ENCODE peak calls at places on chromosome 21, in seven cellular contexts. N, Z, Y, C, U, Q and K are unnamed samples.

GRCh38 chr21:39400173-39400572 is 45.4 kb downstream of the LCA5L start:
- DNase-seq in C (peak), N (no peak), Q (no peak), U (no peak), Y (no peak), Z (no peak), K (no peak)

GRCh38 chr21:35150562-35151226 is 101.6 kb upstream of the RUNX1 start:
- DNase-seq in C (peak), Y (no peak), N (no peak), Z (no peak), Q (no peak), U (peak), K (peak)

GRCh38 chr21:35189077-35189863 is 140.2 kb upstream of the RUNX1 start:
- DNase-seq in Q (no peak), Z (no peak), U (peak), C (peak), N (no peak), Y (peak), K (peak)

GRCh38 chr21:31161157-31161556 is 122.9 kb upstream of the KRTAP19-8 start:
- DNase-seq in Q (no peak), Y (no peak), C (peak), N (no peak), Z (no peak), U (peak), K (peak)

GRCh38 chr21:41133896-41134522 is 34.0 kb upstream of the BACE2 start:
- DNase-seq in Q (peak), U (peak), Y (peak), C (peak), N (no peak), Z (peak), K (peak)

GRCh38 chr21:41317458-41317857 is 857 bp downstream of the FAM3B start:
- DNase-seq in C (no peak), Z (no peak), Y (no peak), U (no peak), N (no peak), Q (no peak), K (no peak)

GRCh38 chr21:31874817-31875216 is 2.0 kb downstream of the HUNK start:
- DNase-seq in U (no peak), N (peak), Y (peak), Q (no peak), Z (no peak), C (no peak), K (no peak)

GRCh38 chr21:24894324-24894723 is 713.0 kb downstream of the MRPL39 start:
- DNase-seq in Q (no peak), Z (no peak), U (no peak), N (no peak), Y (no peak), C (no peak), K (no peak)

GRCh38 chr21:41622831-41623548 is 115.0 kb upstream of the TMPRSS2 start:
- DNase-seq in Q (no peak), Y (no peak), C (no peak), U (peak), N (no peak), Z (no peak), K (peak)

GRCh38 chr21:32463889-32464300 is 51.4 kb downstream of the EVA1C start:
- DNase-seq in Q (no peak), Y (peak), C (peak), Z (no peak), N (no peak), U (peak), K (peak)

GRCh38 chr21:39099859-39100258 is 83.4 kb downstream of the PSMG1 start:
- DNase-seq in N (no peak), U (no peak), C (no peak), Z (no peak), Q (no peak), Y (no peak), K (no peak)

GRCh38 chr21:31103163-31103562 is 64.9 kb upstream of the KRTAP19-8 start:
- DNase-seq in Q (no peak), Y (no peak), C (no peak), Z (no peak), U (no peak), N (no peak), K (no peak)

GRCh38 chr21:40902299-40902698 is 55.3 kb upstream of the DSCAM start:
- DNase-seq in C (no peak), N (no peak), Y (no peak), Q (no peak), U (no peak), Z (no peak), K (no peak)

GRCh38 chr21:35303085-35303484 is 254.0 kb upstream of the RUNX1 start:
- DNase-seq in Y (peak), N (no peak), Z (no peak), U (peak), C (peak), Q (no peak), K (peak)

GRCh38 chr21:31554511-31555022 is 104.9 kb upstream of the SOD1 start:
- DNase-seq in N (no peak), Z (no peak), U (peak), C (peak), Q (no peak), Y (no peak), K (peak)

GRCh38 chr21:40923914-40924313 is 77.0 kb upstream of the DSCAM start:
- DNase-seq in Y (no peak), Q (no peak), U (no peak), N (no peak), Z (no peak), C (no peak), K (no peak)

GRCh38 chr21:39041815-39042214 is 141.4 kb downstream of the PSMG1 start:
- DNase-seq in Y (no peak), Q (no peak), C (no peak), Z (no peak), N (no peak), U (no peak), K (no peak)

GRCh38 chr21:21612446-21612845 is 614.2 kb downstream of the NCAM2 start:
- DNase-seq in Q (no peak), Y (no peak), N (no peak), Z (no peak), U (peak), C (no peak), K (peak)

GRCh38 chr21:46538262-46538661 is 66.6 kb downstream of the S100B start:
- DNase-seq in Q (no peak), N (no peak), U (no peak), Z (no peak), C (no peak), Y (no peak), K (no peak)

GRCh38 chr21:39575778-39576177 is 37.0 kb upstream of the B3GALT5 start:
- DNase-seq in N (no peak), Z (no peak), Y (no peak), C (peak), U (peak), Q (no peak), K (peak)

GRCh38 chr21:32359719-32360260 is 33.0 kb downstream of the URB1 start:
- DNase-seq in Q (no peak), Z (no peak), N (no peak), Y (no peak), C (peak), U (peak), K (no peak)

GRCh38 chr21:46191686-46192575 is 7.7 kb upstream of the SPATC1L start:
- DNase-seq in U (no peak), Z (no peak), Q (no peak), Y (peak), C (no peak), N (no peak), K (no peak)

GRCh38 chr21:31714741-31715365 is 17.1 kb downstream of the SCAF4 start:
- DNase-seq in Z (no peak), Q (no peak), Y (no peak), U (no peak), N (no peak), C (no peak), K (no peak)

GRCh38 chr21:41045534-41046268 is 122.3 kb upstream of the BACE2 start:
- DNase-seq in U (no peak), Y (peak), N (no peak), C (no peak), Q (peak), Z (no peak), K (no peak)

GRCh38 chr21:41402231-41402630 is 23.8 kb upstream of the MX1 start:
- DNase-seq in U (no peak), C (no peak), Z (no peak), N (no peak), Q (no peak), Y (no peak), K (no peak)

GRCh38 chr21:46503922-46504539 is 45.3 kb downstream of the DIP2A start:
- DNase-seq in Z (no peak), N (no peak), C (no peak), Y (no peak), Q (no peak), U (no peak), K (no peak)

GRCh38 chr21:28148400-28149064 is 844.1 kb downstream of the LTN1 start:
- DNase-seq in Z (no peak), N (no peak), Y (no peak), C (no peak), Q (no peak), U (no peak), K (peak)

GRCh38 chr21:39040494-39041110 is 142.6 kb downstream of the PSMG1 start:
- DNase-seq in Y (no peak), Z (no peak), Q (no peak), U (no peak), N (no peak), C (no peak), K (no peak)

GRCh38 chr21:46001821-46002681 is 20.5 kb downstream of the COL6A1 start:
- DNase-seq in U (no peak), Y (no peak), Q (no peak), C (no peak), Z (no peak), N (peak), K (no peak)

GRCh38 chr21:46295177-46295711 is 9.1 kb downstream of the YBEY start:
- DNase-seq in N (no peak), Q (peak), Z (no peak), Y (no peak), C (no peak), U (peak), K (peak)

GRCh38 chr21:41167348-41168342 is at the start of gene BACE2:
- DNase-seq in C (peak), Q (peak), Y (peak), N (peak), U (peak), Z (peak), K (peak)

GRCh38 chr21:38914531-38915385 is 109.0 kb downstream of the ETS2 start:
- DNase-seq in C (no peak), Q (no peak), U (peak), Y (peak), N (peak), Z (no peak), K (no peak)

GRCh38 chr21:35257413-35257812 is 208.3 kb upstream of the RUNX1 start:
- DNase-seq in Z (peak), Y (peak), Q (no peak), N (no peak), C (peak), U (peak), K (peak)

DNA sequence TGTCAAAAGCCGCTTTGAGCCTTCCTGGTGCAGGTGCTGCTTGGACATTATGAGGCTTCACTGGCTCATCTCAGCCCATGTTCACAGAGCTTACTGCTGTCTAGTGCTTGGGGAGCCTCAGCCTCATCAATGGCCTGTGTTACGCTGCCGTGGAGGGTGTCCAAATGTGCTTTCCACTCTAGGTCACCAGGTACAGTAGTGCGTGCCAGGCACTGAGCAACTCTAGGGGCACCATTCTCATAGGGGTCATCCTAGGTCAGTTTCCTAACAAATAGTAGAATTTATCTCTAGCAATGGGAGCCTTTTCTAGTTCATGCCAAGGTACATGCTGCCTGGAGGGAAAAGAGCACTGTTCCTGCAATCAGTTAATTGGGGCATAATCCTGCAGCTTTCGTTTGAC is 193.8 kb downstream of the DYRK1A start:
- DNase-seq in N (no peak), C (no peak), Q (no peak), U (no peak), Y (no peak), Z (no peak), K (no peak)
- H3K4me3 ChIP-seq in N (no peak), C (no peak), Q (no peak), U (no peak), Y (no peak), Z (no peak), K (no peak)

GRCh38 chr21:44984428-44984791 is 44.6 kb downstream of the SLX9 start:
- DNase-seq in U (no peak), Z (no peak), N (peak), C (no peak), Q (no peak), Y (no peak), K (no peak)

GRCh38 chr21:44985441-44986401 is 45.9 kb downstream of the SLX9 start:
- DNase-seq in U (no peak), Y (no peak), Z (no peak), C (no peak), Q (no peak), N (peak), K (no peak)

GRCh38 chr21:44984792-44985440 is 45.1 kb downstream of the SLX9 start:
- DNase-seq in N (peak), U (no peak), Q (no peak), Y (no peak), Z (no peak), C (no peak), K (no peak)

GRCh38 chr21:44982558-44983244 is 42.9 kb downstream of the SLX9 start:
- DNase-seq in N (peak), Z (no peak), Q (no peak), U (no peak), C (no peak), Y (peak), K (peak)

DNA sequence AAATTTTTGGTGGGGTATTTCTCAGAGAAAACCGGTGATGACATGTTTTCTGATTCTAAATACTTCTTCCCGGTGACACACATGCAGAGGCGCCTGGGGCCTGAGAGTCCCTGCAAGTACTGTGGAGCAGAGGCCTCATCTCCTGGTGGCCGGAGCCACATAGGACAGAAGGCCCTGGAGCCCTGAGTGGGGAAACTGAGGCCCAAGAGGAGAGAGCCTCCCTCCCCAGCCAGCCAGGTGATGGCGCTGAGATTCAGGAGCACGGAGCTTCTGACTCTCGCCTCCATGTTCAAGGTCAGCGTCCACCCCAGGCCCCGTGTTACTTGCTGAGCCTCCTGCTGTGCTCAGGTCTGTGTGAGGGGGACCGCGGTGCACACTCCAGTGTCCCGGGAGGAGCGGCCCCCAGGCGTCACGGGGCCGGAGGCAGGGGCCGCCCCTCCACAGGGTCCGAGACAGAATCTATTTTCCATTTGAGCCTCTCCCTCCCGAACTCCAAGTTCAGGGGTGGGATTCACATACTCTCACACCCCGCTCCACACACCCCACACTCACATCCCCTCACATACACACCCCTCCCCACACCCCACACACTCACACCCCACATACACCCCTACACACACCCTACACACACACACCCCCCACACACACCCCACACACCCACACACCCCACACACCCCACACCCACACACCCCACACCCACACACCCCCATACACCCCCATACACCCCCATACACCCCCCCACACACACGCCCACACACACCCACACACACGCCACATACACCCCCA is 43.8 kb downstream of the SLX9 start:
- DNase-seq in U (no peak), Y (no peak), N (peak), Z (no peak), C (no peak), Q (no peak), K (no peak)
- TF ChIP-seq CTCF in U (no peak), Y (no peak), N (no peak), Z (no peak), C (no peak), Q (no peak), K (no peak)

GRCh38 chr21:42652527-42653491 is 612 bp upstream of the PDE9A start:
- DNase-seq in C (peak), Q (peak), U (peak), Z (peak), N (peak), Y (peak), K (peak)

GRCh38 chr21:42654913-42655796 is 1.7 kb downstream of the PDE9A start:
- DNase-seq in Q (no peak), C (no peak), Y (no peak), U (no peak), N (peak), Z (no peak), K (no peak)

GRCh38 chr21:42653492-42654061 is at the start of gene PDE9A:
- DNase-seq in U (no peak), C (no peak), Y (peak), Q (peak), N (peak), Z (no peak), K (no peak)

GRCh38 chr21:42655797-42656770 is 2.7 kb downstream of the PDE9A start:
- DNase-seq in U (no peak), Z (no peak), Q (no peak), Y (peak), N (peak), C (peak), K (no peak)

GRCh38 chr21:42654179-42654912 is 925 bp downstream of the PDE9A start:
- DNase-seq in Z (no peak), U (no peak), Q (no peak), C (peak), N (peak), Y (peak), K (no peak)
- H3K4me3 ChIP-seq in Z (peak), U (peak), Q (no peak), C (peak), N (peak), Y (peak), K (no peak)

DNA sequence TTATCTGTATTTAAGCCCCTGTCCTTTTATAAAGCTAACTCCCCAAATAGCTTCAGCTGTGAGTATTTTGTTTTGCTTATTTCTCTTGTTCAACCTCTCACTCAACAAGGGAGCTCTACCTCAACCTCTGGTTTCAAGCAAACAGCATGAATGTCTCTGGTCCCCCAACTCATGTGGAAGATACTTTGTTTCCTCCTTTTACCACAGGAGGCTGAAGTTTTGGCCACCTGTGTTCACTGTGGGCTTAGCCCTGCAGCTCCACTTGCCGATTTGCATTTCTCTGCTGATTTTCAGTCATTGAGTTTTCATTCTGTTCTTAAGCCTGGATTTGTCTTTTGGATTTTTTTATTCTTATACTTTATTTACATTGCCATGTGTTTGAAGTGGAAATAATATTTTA is 613.1 kb downstream of the USP25 start:
- DNase-seq in Z (no peak), N (no peak), U (no peak), Q (no peak), C (no peak), Y (no peak), K (no peak)
- TF ChIP-seq CTCF in Z (no peak), N (no peak), U (no peak), Q (no peak), C (no peak), Y (no peak), K (no peak)

DNA sequence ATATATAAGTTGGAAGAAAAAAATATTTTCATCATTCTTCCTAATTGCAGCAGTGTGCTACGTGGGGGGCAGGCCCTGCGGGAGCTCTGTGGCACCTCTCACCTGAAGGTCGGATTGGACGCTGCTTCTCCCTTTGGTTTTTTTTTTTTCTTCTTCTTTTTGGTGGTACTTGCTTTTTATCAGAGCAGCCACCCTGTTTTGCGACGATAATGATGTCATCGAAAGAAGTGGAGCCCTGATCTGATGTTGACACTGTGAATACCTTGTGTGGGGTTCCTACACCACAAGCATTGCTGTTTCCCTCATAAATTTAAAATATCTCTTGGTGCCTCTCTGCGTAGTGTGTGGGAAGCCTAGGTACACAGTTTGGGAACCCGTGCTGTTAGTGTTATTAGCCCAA is 5.5 kb downstream of the TRAPPC10 start:
- DNase-seq in U (no peak), Z (no peak), Y (no peak), Q (peak), C (no peak), N (no peak), K (no peak)
- H3K4me3 ChIP-seq in U (no peak), Z (no peak), Y (no peak), Q (no peak), C (no peak), N (no peak), K (no peak)

GRCh38 chr21:33896691-33897090 is 18.9 kb downstream of the ATP5PO start:
- DNase-seq in Y (no peak), U (no peak), C (no peak), Q (no peak), N (no peak), Z (no peak), K (no peak)
- TF ChIP-seq CTCF in Y (no peak), U (no peak), C (no peak), Q (no peak), N (no peak), Z (no peak), K (no peak)

DNA sequence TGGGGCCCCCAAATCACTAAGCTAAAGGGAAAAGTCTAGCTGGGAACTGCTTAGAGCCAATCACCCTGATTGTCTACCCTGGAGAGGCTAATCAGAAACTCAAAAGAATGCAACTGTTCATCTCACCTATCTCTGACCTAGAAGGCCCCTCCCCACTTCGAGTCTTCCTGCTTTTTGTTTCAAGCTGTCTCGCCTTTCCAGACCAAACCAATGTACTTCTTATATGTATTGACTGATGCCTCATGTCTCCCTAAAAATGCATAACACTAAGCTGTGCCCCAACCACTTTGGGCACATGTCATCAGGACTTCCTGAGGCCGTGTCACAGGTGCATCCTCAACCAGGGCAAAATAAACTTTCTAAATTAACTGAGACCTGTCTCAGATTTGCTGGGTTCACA is 209.5 kb downstream of the APP start:
- DNase-seq in Y (no peak), C (no peak), N (no peak), Q (no peak), Z (no peak), U (no peak), K (no peak)
- H3K4me3 ChIP-seq in Y (no peak), C (no peak), N (no peak), Q (no peak), Z (no peak), U (no peak), K (no peak)